ENCODE peak calls at places on chromosomes 1 and 21, in nine cellular contexts. One of them, this sample, is unnamed. For H3K9me3, the result is how much of the 10 kb centered on the place peaks cover.

GRCh38 chr21:39712976-39713375 is 32.0 kb upstream of the IGSF5 start:
- DNase-seq in upper lobe of right lung: no peak
- DNase-seq in esophagus muscularis mucosa: no peak
- DNase-seq in cardiac muscle cell: peak
- DNase-seq in BE2C: no peak
- DNase-seq in pancreas: no peak
- DNase-seq in left ventricle myocardium inferior: no peak
- DNase-seq in astrocyte: no peak
- DNase-seq in psoas muscle: no peak
- DNase-seq in this sample: peak

GRCh38 chr1:153547560-153548551 is 1.2 kb downstream of the S100A3 start:
- DNase-seq in astrocyte: no peak
- DNase-seq in BE2C: peak
- DNase-seq in esophagus muscularis mucosa: no peak
- DNase-seq in psoas muscle: no peak
- DNase-seq in pancreas: no peak
- DNase-seq in cardiac muscle cell: peak
- DNase-seq in left ventricle myocardium inferior: no peak
- DNase-seq in upper lobe of right lung: peak
- DNase-seq in this sample: no peak

GRCh38 chr1:6473974-6474814 is 8.2 kb upstream of the TNFRSF25 start:
- DNase-seq in left ventricle myocardium inferior: no peak
- DNase-seq in astrocyte: no peak
- DNase-seq in psoas muscle: no peak
- DNase-seq in esophagus muscularis mucosa: no peak
- DNase-seq in pancreas: peak
- DNase-seq in BE2C: no peak
- DNase-seq in upper lobe of right lung: no peak
- DNase-seq in cardiac muscle cell: no peak
- DNase-seq in this sample: no peak

GRCh38 chr1:76040327-76040868 is 34.1 kb upstream of the ST6GALNAC3 start:
- DNase-seq in upper lobe of right lung: no peak
- DNase-seq in pancreas: no peak
- DNase-seq in esophagus muscularis mucosa: no peak
- DNase-seq in left ventricle myocardium inferior: no peak
- DNase-seq in psoas muscle: no peak
- DNase-seq in BE2C: no peak
- DNase-seq in cardiac muscle cell: peak
- DNase-seq in astrocyte: no peak
- DNase-seq in this sample: peak

GRCh38 chr1:177246710-177247588 is 76.2 kb downstream of the BRINP2 start:
- DNase-seq in pancreas: no peak
- DNase-seq in psoas muscle: no peak
- DNase-seq in esophagus muscularis mucosa: no peak
- DNase-seq in astrocyte: peak
- DNase-seq in cardiac muscle cell: no peak
- DNase-seq in BE2C: no peak
- DNase-seq in left ventricle myocardium inferior: no peak
- DNase-seq in upper lobe of right lung: no peak
- DNase-seq in this sample: no peak

GRCh38 chr1:156814571-156815260 is 1.9 kb downstream of the SH2D2A start:
- DNase-seq in upper lobe of right lung: no peak
- DNase-seq in psoas muscle: no peak
- DNase-seq in cardiac muscle cell: no peak
- DNase-seq in esophagus muscularis mucosa: no peak
- DNase-seq in pancreas: no peak
- DNase-seq in BE2C: no peak
- DNase-seq in left ventricle myocardium inferior: no peak
- DNase-seq in astrocyte: no peak
- DNase-seq in this sample: no peak

GRCh38 chr1:10451286-10451685 is 1.5 kb downstream of the CORT start:
- DNase-seq in left ventricle myocardium inferior: no peak
- DNase-seq in cardiac muscle cell: no peak
- DNase-seq in pancreas: no peak
- DNase-seq in BE2C: no peak
- DNase-seq in psoas muscle: no peak
- DNase-seq in esophagus muscularis mucosa: no peak
- DNase-seq in astrocyte: peak
- DNase-seq in upper lobe of right lung: no peak
- DNase-seq in this sample: no peak

GRCh38 chr1:84839544-84839943 is 53.5 kb downstream of the LPAR3 start:
- DNase-seq in cardiac muscle cell: no peak
- DNase-seq in esophagus muscularis mucosa: no peak
- DNase-seq in pancreas: no peak
- DNase-seq in upper lobe of right lung: no peak
- DNase-seq in left ventricle myocardium inferior: no peak
- DNase-seq in astrocyte: no peak
- DNase-seq in psoas muscle: no peak
- DNase-seq in BE2C: no peak
- DNase-seq in this sample: no peak

GRCh38 chr21:26513212-26513611 is 59.9 kb downstream of the CYYR1 start:
- DNase-seq in cardiac muscle cell: no peak
- DNase-seq in esophagus muscularis mucosa: no peak
- DNase-seq in astrocyte: peak
- DNase-seq in BE2C: no peak
- DNase-seq in pancreas: no peak
- DNase-seq in upper lobe of right lung: no peak
- DNase-seq in psoas muscle: no peak
- DNase-seq in left ventricle myocardium inferior: no peak
- DNase-seq in this sample: no peak

GRCh38 chr21:36976882-36977651 is 10.6 kb upstream of the HLCS start:
- DNase-seq in pancreas: no peak
- DNase-seq in left ventricle myocardium inferior: no peak
- DNase-seq in astrocyte: peak
- DNase-seq in cardiac muscle cell: peak
- DNase-seq in BE2C: peak
- DNase-seq in esophagus muscularis mucosa: no peak
- DNase-seq in upper lobe of right lung: no peak
- DNase-seq in psoas muscle: no peak
- DNase-seq in this sample: peak

GRCh38 chr1:19468397-19468956 is 16.9 kb downstream of the CAPZB start:
- DNase-seq in left ventricle myocardium inferior: no peak
- DNase-seq in upper lobe of right lung: peak
- DNase-seq in esophagus muscularis mucosa: no peak
- DNase-seq in astrocyte: no peak
- DNase-seq in psoas muscle: no peak
- DNase-seq in cardiac muscle cell: no peak
- DNase-seq in BE2C: no peak
- DNase-seq in pancreas: no peak
- DNase-seq in this sample: peak

GRCh38 chr21:39649526-39649925 is 36.8 kb downstream of the B3GALT5 start:
- DNase-seq in pancreas: no peak
- DNase-seq in astrocyte: no peak
- DNase-seq in cardiac muscle cell: no peak
- DNase-seq in left ventricle myocardium inferior: no peak
- DNase-seq in psoas muscle: no peak
- DNase-seq in BE2C: no peak
- DNase-seq in upper lobe of right lung: peak
- DNase-seq in esophagus muscularis mucosa: no peak
- DNase-seq in this sample: no peak

GRCh38 chr1:230747886-230748800 is 955 bp downstream of the CAPN9 start:
- DNase-seq in upper lobe of right lung: no peak
- DNase-seq in psoas muscle: no peak
- DNase-seq in astrocyte: no peak
- DNase-seq in cardiac muscle cell: no peak
- DNase-seq in BE2C: no peak
- DNase-seq in left ventricle myocardium inferior: no peak
- DNase-seq in esophagus muscularis mucosa: no peak
- DNase-seq in pancreas: no peak
- DNase-seq in this sample: no peak

GRCh38 chr1:15843826-15844572 is 3.5 kb upstream of the SPEN start:
- DNase-seq in pancreas: no peak
- DNase-seq in cardiac muscle cell: no peak
- DNase-seq in left ventricle myocardium inferior: no peak
- DNase-seq in astrocyte: peak
- DNase-seq in esophagus muscularis mucosa: no peak
- DNase-seq in BE2C: no peak
- DNase-seq in upper lobe of right lung: no peak
- DNase-seq in psoas muscle: no peak
- DNase-seq in this sample: no peak

GRCh38 chr1:248239478-248239877 is 8.3 kb downstream of the OR2M4 start:
- DNase-seq in esophagus muscularis mucosa: no peak
- DNase-seq in BE2C: no peak
- DNase-seq in pancreas: no peak
- DNase-seq in upper lobe of right lung: no peak
- DNase-seq in cardiac muscle cell: no peak
- DNase-seq in psoas muscle: no peak
- DNase-seq in astrocyte: no peak
- DNase-seq in left ventricle myocardium inferior: no peak
- DNase-seq in this sample: no peak

GRCh38 chr1:248243204-248243603 is 12.0 kb downstream of the OR2M4 start:
- DNase-seq in esophagus muscularis mucosa: no peak
- DNase-seq in cardiac muscle cell: no peak
- DNase-seq in psoas muscle: no peak
- DNase-seq in astrocyte: no peak
- DNase-seq in upper lobe of right lung: peak
- DNase-seq in pancreas: peak
- DNase-seq in BE2C: peak
- DNase-seq in left ventricle myocardium inferior: no peak
- DNase-seq in this sample: peak
- H3K9me3 ChIP-seq in esophagus muscularis mucosa: under half
- H3K9me3 ChIP-seq in cardiac muscle cell: under half
- H3K9me3 ChIP-seq in psoas muscle: under half
- H3K9me3 ChIP-seq in astrocyte: under half
- H3K9me3 ChIP-seq in upper lobe of right lung: under half
- H3K9me3 ChIP-seq in pancreas: under half
- H3K9me3 ChIP-seq in BE2C: under half
- H3K9me3 ChIP-seq in left ventricle myocardium inferior: under half
- H3K9me3 ChIP-seq in this sample: under half

GRCh38 chr21:45889115-45889708 is 92.4 kb upstream of the COL6A1 start:
- DNase-seq in BE2C: no peak
- DNase-seq in astrocyte: no peak
- DNase-seq in esophagus muscularis mucosa: no peak
- DNase-seq in psoas muscle: no peak
- DNase-seq in pancreas: peak
- DNase-seq in left ventricle myocardium inferior: no peak
- DNase-seq in cardiac muscle cell: no peak
- DNase-seq in upper lobe of right lung: no peak
- DNase-seq in this sample: no peak

GRCh38 chr21:45887788-45888187 is 93.8 kb upstream of the COL6A1 start:
- DNase-seq in upper lobe of right lung: no peak
- DNase-seq in pancreas: peak
- DNase-seq in psoas muscle: no peak
- DNase-seq in left ventricle myocardium inferior: peak
- DNase-seq in esophagus muscularis mucosa: no peak
- DNase-seq in BE2C: peak
- DNase-seq in cardiac muscle cell: peak
- DNase-seq in astrocyte: no peak
- DNase-seq in this sample: no peak

GRCh38 chr21:45887121-45887611 is 94.4 kb upstream of the COL6A1 start:
- DNase-seq in left ventricle myocardium inferior: peak
- DNase-seq in BE2C: peak
- DNase-seq in cardiac muscle cell: no peak
- DNase-seq in pancreas: peak
- DNase-seq in astrocyte: peak
- DNase-seq in psoas muscle: no peak
- DNase-seq in upper lobe of right lung: no peak
- DNase-seq in esophagus muscularis mucosa: no peak
- DNase-seq in this sample: no peak

GRCh38 chr21:45889961-45890360 is 91.6 kb upstream of the COL6A1 start:
- DNase-seq in left ventricle myocardium inferior: peak
- DNase-seq in esophagus muscularis mucosa: no peak
- DNase-seq in astrocyte: no peak
- DNase-seq in pancreas: peak
- DNase-seq in BE2C: no peak
- DNase-seq in cardiac muscle cell: no peak
- DNase-seq in psoas muscle: peak
- DNase-seq in upper lobe of right lung: no peak
- DNase-seq in this sample: no peak

GRCh38 chr21:45888361-45889009 is 93.1 kb upstream of the COL6A1 start:
- DNase-seq in psoas muscle: no peak
- DNase-seq in upper lobe of right lung: no peak
- DNase-seq in esophagus muscularis mucosa: no peak
- DNase-seq in BE2C: no peak
- DNase-seq in pancreas: peak
- DNase-seq in cardiac muscle cell: no peak
- DNase-seq in astrocyte: no peak
- DNase-seq in left ventricle myocardium inferior: no peak
- DNase-seq in this sample: no peak
- H3K9me3 ChIP-seq in psoas muscle: under half
- H3K9me3 ChIP-seq in upper lobe of right lung: under half
- H3K9me3 ChIP-seq in esophagus muscularis mucosa: under half
- H3K9me3 ChIP-seq in BE2C: under half
- H3K9me3 ChIP-seq in pancreas: under half
- H3K9me3 ChIP-seq in cardiac muscle cell: under half
- H3K9me3 ChIP-seq in astrocyte: under half
- H3K9me3 ChIP-seq in left ventricle myocardium inferior: under half
- H3K9me3 ChIP-seq in this sample: under half

GRCh38 chr1:246988316-246988715 is 19.5 kb downstream of the ZNF695 start:
- DNase-seq in astrocyte: no peak
- DNase-seq in left ventricle myocardium inferior: no peak
- DNase-seq in psoas muscle: no peak
- DNase-seq in cardiac muscle cell: no peak
- DNase-seq in upper lobe of right lung: no peak
- DNase-seq in esophagus muscularis mucosa: no peak
- DNase-seq in pancreas: no peak
- DNase-seq in BE2C: no peak
- DNase-seq in this sample: no peak

GRCh38 chr1:246987083-246987690 is 20.7 kb downstream of the ZNF695 start:
- DNase-seq in astrocyte: no peak
- DNase-seq in upper lobe of right lung: no peak
- DNase-seq in BE2C: no peak
- DNase-seq in cardiac muscle cell: no peak
- DNase-seq in psoas muscle: no peak
- DNase-seq in left ventricle myocardium inferior: no peak
- DNase-seq in esophagus muscularis mucosa: no peak
- DNase-seq in pancreas: no peak
- DNase-seq in this sample: no peak

GRCh38 chr1:246989901-246990300 is 18.0 kb downstream of the ZNF695 start:
- DNase-seq in astrocyte: no peak
- DNase-seq in esophagus muscularis mucosa: no peak
- DNase-seq in BE2C: no peak
- DNase-seq in upper lobe of right lung: no peak
- DNase-seq in left ventricle myocardium inferior: no peak
- DNase-seq in pancreas: no peak
- DNase-seq in cardiac muscle cell: no peak
- DNase-seq in psoas muscle: no peak
- DNase-seq in this sample: no peak
- H3K9me3 ChIP-seq in astrocyte: under half
- H3K9me3 ChIP-seq in esophagus muscularis mucosa: under half
- H3K9me3 ChIP-seq in BE2C: under half
- H3K9me3 ChIP-seq in upper lobe of right lung: half or more
- H3K9me3 ChIP-seq in left ventricle myocardium inferior: half or more
- H3K9me3 ChIP-seq in pancreas: under half
- H3K9me3 ChIP-seq in cardiac muscle cell: under half
- H3K9me3 ChIP-seq in psoas muscle: half or more
- H3K9me3 ChIP-seq in this sample: half or more

GRCh38 chr1:86370627-86371026 is 25.5 kb downstream of the ODF2L start:
- DNase-seq in psoas muscle: no peak
- DNase-seq in cardiac muscle cell: no peak
- DNase-seq in pancreas: no peak
- DNase-seq in astrocyte: peak
- DNase-seq in BE2C: no peak
- DNase-seq in esophagus muscularis mucosa: no peak
- DNase-seq in upper lobe of right lung: no peak
- DNase-seq in left ventricle myocardium inferior: no peak
- DNase-seq in this sample: no peak

GRCh38 chr1:86362807-86363206 is 33.3 kb downstream of the ODF2L start:
- DNase-seq in cardiac muscle cell: no peak
- DNase-seq in left ventricle myocardium inferior: no peak
- DNase-seq in astrocyte: no peak
- DNase-seq in pancreas: no peak
- DNase-seq in BE2C: no peak
- DNase-seq in esophagus muscularis mucosa: no peak
- DNase-seq in upper lobe of right lung: no peak
- DNase-seq in psoas muscle: no peak
- DNase-seq in this sample: no peak

GRCh38 chr1:86365890-86366289 is 30.2 kb downstream of the ODF2L start:
- DNase-seq in psoas muscle: no peak
- DNase-seq in pancreas: no peak
- DNase-seq in astrocyte: no peak
- DNase-seq in esophagus muscularis mucosa: no peak
- DNase-seq in upper lobe of right lung: no peak
- DNase-seq in left ventricle myocardium inferior: no peak
- DNase-seq in BE2C: no peak
- DNase-seq in cardiac muscle cell: no peak
- DNase-seq in this sample: no peak
- H3K9me3 ChIP-seq in psoas muscle: under half
- H3K9me3 ChIP-seq in pancreas: under half
- H3K9me3 ChIP-seq in astrocyte: under half
- H3K9me3 ChIP-seq in esophagus muscularis mucosa: under half
- H3K9me3 ChIP-seq in upper lobe of right lung: under half
- H3K9me3 ChIP-seq in left ventricle myocardium inferior: under half
- H3K9me3 ChIP-seq in BE2C: under half
- H3K9me3 ChIP-seq in cardiac muscle cell: under half
- H3K9me3 ChIP-seq in this sample: under half